ENCODE peak calls at places on chromosomes 2 and 18, in four cellular contexts. G is GM12878, I is HCT116, Z is IMR-90. B is an unnamed sample.

GRCh38 chr18:25097119-25098114 is 254.5 kb downstream of the ZNF521 start:
- DNase-seq in G (no peak), I (no peak), Z (peak; percentile 73), B (no peak)

GRCh38 chr2:239148495-239149200 is 252.2 kb downstream of the HDAC4 start:
- DNase-seq in G (no peak), I (no peak), Z (no peak), B (peak; percentile 34)

GRCh38 chr2:170813611-170814550 is 2.8 kb upstream of the GAD1 start:
- DNase-seq in G (no peak), I (no peak), Z (peak; percentile 44), B (no peak)

GRCh38 chr2:64018715-64019082 is 529 bp downstream of the VPS54 start:
- DNase-seq in G (no peak), I (no peak), Z (no peak), B (peak; percentile 49)

GRCh38 chr2:183162362-183162761 is 38.1 kb downstream of the NUP35 start:
- DNase-seq in G (no peak), I (no peak), Z (peak; percentile 73), B (no peak)

GRCh38 chr2:241904011-241904718 is 34.6 kb downstream of the RTP5 start:
- DNase-seq in G (no peak), I (no peak), Z (no peak), B (no peak)

GRCh38 chr2:529425-529824 is 147.8 kb downstream of the TMEM18 start:
- DNase-seq in G (no peak), I (peak; percentile 74), Z (peak; percentile 1), B (no peak)

GRCh38 chr18:10783941-10784340 is 258.1 kb downstream of the NAPG start:
- DNase-seq in G (no peak), I (no peak), Z (no peak), B (no peak)

GRCh38 chr2:241559489-241560180 is 1.1 kb downstream of the BOK start:
- DNase-seq in G (no peak), I (no peak), Z (peak; percentile 48), B (no peak)

GRCh38 chr18:64116806-64117205 is 32.1 kb downstream of the LINC00305 start:
- DNase-seq in G (no peak), I (no peak), Z (no peak), B (no peak)

GRCh38 chr2:179536185-179536584 is 271.6 kb upstream of the SESTD1 start:
- DNase-seq in G (no peak), I (no peak), Z (peak; percentile 17), B (no peak)

GRCh38 chr2:238999290-238999741 is 151.4 kb downstream of the TWIST2 start:
- DNase-seq in G (no peak), I (no peak), Z (no peak), B (no peak)

GRCh38 chr2:7927694-7928093 is 754.2 kb upstream of the ID2 start:
- DNase-seq in G (no peak), I (no peak), Z (no peak), B (no peak)

GRCh38 chr2:2580341-2580740 is 249.3 kb upstream of the MYT1L start:
- DNase-seq in G (no peak), I (no peak), Z (no peak), B (no peak)

GRCh38 chr2:191686079-191686478 is 8.1 kb downstream of the NABP1 start:
- DNase-seq in G (no peak), I (no peak), Z (no peak), B (no peak)

GRCh38 chr18:51044928-51045587 is 15.0 kb downstream of the SMAD4 start:
- DNase-seq in G (no peak), I (no peak), Z (no peak), B (no peak)

GRCh38 chr2:187875836-187876235 is 321.6 kb upstream of the TFPI start:
- DNase-seq in G (no peak), I (no peak), Z (peak; percentile 43), B (no peak)

GRCh38 chr18:56902653-56903052 is 244.2 kb upstream of the BOD1L2 start:
- DNase-seq in G (no peak), I (no peak), Z (no peak), B (no peak)

GRCh38 chr2:45879936-45880335 is 228.5 kb downstream of the PRKCE start:
- DNase-seq in G (no peak), I (no peak), Z (no peak), B (no peak)

GRCh38 chr2:236177967-236178909 is 10.1 kb upstream of the GBX2 start:
- DNase-seq in G (no peak), I (peak; percentile 56), Z (peak; percentile 30), B (no peak)

GRCh38 chr18:62881509-62882016 is 166.2 kb downstream of the PHLPP1 start:
- DNase-seq in G (no peak), I (peak; percentile 79), Z (peak; percentile 95), B (no peak)

GRCh38 chr2:146527166-146527565 is 1317.7 kb upstream of the ACVR2A start:
- DNase-seq in G (no peak), I (no peak), Z (peak; percentile 45), B (no peak)

GRCh38 chr2:27042159-27042661 is 9.3 kb upstream of the AGBL5 start:
- DNase-seq in G (peak; percentile 69), I (no peak), Z (no peak), B (no peak)

GRCh38 chr2:234881413-234882241 is 70.2 kb upstream of the SH3BP4 start:
- DNase-seq in G (no peak), I (peak; percentile 94), Z (peak; percentile 97), B (peak; percentile 85)

GRCh38 chr2:227374158-227374557 is 4.9 kb downstream of the TM4SF20 start:
- DNase-seq in G (no peak), I (no peak), Z (peak; percentile 57), B (no peak)

GRCh38 chr2:210443527-210443926 is 33.0 kb downstream of the LANCL1 start:
- DNase-seq in G (no peak), I (no peak), Z (no peak), B (no peak)

GRCh38 chr2:62596061-62596658 is 90.2 kb upstream of the TMEM17 start:
- DNase-seq in G (no peak), I (no peak), Z (peak; percentile 81), B (no peak)

GRCh38 chr2:208320686-208321085 is 54.6 kb downstream of the PIKFYVE start:
- DNase-seq in G (peak; percentile 19), I (no peak), Z (no peak), B (no peak)

GRCh38 chr2:176516051-176516601 is 246.9 kb downstream of the MTX2 start:
- DNase-seq in G (no peak), I (no peak), Z (no peak), B (no peak)

GRCh38 chr2:11932896-11933295 is 186.5 kb downstream of the LPIN1 start:
- DNase-seq in G (no peak), I (no peak), Z (no peak), B (no peak)

GRCh38 chr18:41378628-41379027 is 576.4 kb upstream of the PIK3C3 start:
- DNase-seq in G (no peak), I (no peak), Z (peak; percentile 70), B (no peak)

GRCh38 chr2:216392945-216393840 is 19.1 kb upstream of the SMARCAL1 start:
- DNase-seq in G (no peak), I (no peak), Z (no peak), B (no peak)

GRCh38 chr2:1745171-1746023 is 1.1 kb upstream of the PXDN start:
- DNase-seq in G (no peak), I (no peak), Z (no peak), B (no peak)

GRCh38 chr2:120066708-120067547 is 54.1 kb downstream of the EPB41L5 start:
- DNase-seq in G (no peak), I (no peak), Z (peak; percentile 66), B (no peak)

GRCh38 chr2:62956646-62957045 is 94.0 kb upstream of the OTX1 start:
- DNase-seq in G (no peak), I (no peak), Z (no peak), B (no peak)

GRCh38 chr2:204545861-204546773 is 842 bp downstream of the PARD3B start:
- DNase-seq in G (no peak), I (no peak), Z (no peak), B (no peak)

GRCh38 chr2:170236639-170237037 is 58.7 kb downstream of the MYO3B start:
- DNase-seq in G (no peak), I (no peak), Z (no peak), B (no peak)

GRCh38 chr2:2411008-2411407 is 79.9 kb upstream of the MYT1L start:
- DNase-seq in G (no peak), I (no peak), Z (no peak), B (no peak)

DNA sequence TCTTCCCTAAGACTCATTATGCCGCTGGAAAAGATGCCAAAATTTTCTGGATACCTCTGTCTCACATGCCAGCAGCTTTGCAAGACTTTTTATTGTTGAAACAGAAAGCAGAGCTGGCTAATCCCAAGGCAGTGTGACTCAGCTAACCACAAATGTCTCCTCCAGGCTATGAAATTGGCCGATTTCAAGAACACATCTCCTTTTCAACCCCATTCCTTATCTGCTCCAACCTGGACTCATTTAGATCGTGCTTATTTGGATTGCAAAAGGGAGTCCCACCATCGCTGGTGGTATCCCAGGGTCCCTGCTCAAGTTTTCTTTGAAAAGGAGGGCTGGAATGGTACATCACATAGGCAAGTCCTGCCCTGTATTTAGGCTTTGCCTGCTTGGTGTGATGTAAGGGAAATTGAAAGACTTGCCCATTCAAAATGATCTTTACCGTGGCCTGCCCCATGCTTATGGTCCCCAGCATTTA is 26.3 kb downstream of the DHRS9 start:
- DNase-seq in G (no peak), I (peak; percentile 48), Z (peak; percentile 69), B (peak; percentile 70)
- H3K4me1 ChIP-seq in G (no peaks in the 10 kb centered on the region), I (peaks cover 18% of the 10 kb centered on the region), Z (no peaks in the 10 kb centered on the region), B (peaks cover 41% of the 10 kb centered on the region)

GRCh38 chr2:72153924-72154323 is 6.3 kb upstream of the CYP26B1 start:
- DNase-seq in G (no peak), I (no peak), Z (no peak), B (peak; percentile 3)
- H3K27me3 ChIP-seq in G (peaks cover 8% of the 10 kb centered on the region), I (no peaks in the 10 kb centered on the region), Z (peaks cover 85% of the 10 kb centered on the region), B (peaks cover 13% of the 10 kb centered on the region)

GRCh38 chr2:127670055-127670956 is 5.0 kb downstream of the LIMS2 start:
- DNase-seq in G (no peak), I (no peak), Z (no peak), B (no peak)
- H3K27ac ChIP-seq in G (no peak overlapping the region), I (no peak overlapping the region), Z (no peak overlapping the region), B (no peak overlapping the region)

DNA sequence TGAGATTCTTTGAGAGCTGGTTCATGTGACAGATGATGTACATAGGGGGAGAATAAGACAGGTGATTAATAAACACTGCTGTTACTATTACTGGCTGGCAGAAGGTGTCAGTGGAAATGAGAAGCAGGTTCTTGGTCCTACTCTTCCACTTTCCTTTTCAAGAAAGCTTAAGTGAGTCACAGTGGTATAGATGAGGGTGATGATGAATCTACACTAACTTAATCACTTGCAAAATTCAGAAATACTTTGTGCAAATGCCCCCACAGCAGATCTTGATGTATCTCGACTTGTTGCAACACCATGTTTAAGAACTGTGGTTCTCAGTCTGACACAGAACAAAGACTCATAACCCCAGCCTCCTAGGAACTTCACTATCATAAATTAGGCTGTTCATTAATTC is 35.9 kb upstream of the MGAT5 start:
- DNase-seq in G (no peak), I (no peak), Z (peak; percentile 34), B (no peak)
- H3K4me1 ChIP-seq in G (peaks cover 38% of the 10 kb centered on the region), I (peaks cover 9% of the 10 kb centered on the region), Z (peaks cover 16% of the 10 kb centered on the region), B (peaks cover 9% of the 10 kb centered on the region)

GRCh38 chr2:70965506-70965905 is 12.9 kb upstream of the ANKRD53 start:
- DNase-seq in G (no peak), I (no peak), Z (no peak), B (no peak)
- H3K27me3 ChIP-seq in G (peaks cover 3% of the 10 kb centered on the region), I (no peaks in the 10 kb centered on the region), Z (peaks cover 5% of the 10 kb centered on the region), B (peaks cover 24% of the 10 kb centered on the region)

DNA sequence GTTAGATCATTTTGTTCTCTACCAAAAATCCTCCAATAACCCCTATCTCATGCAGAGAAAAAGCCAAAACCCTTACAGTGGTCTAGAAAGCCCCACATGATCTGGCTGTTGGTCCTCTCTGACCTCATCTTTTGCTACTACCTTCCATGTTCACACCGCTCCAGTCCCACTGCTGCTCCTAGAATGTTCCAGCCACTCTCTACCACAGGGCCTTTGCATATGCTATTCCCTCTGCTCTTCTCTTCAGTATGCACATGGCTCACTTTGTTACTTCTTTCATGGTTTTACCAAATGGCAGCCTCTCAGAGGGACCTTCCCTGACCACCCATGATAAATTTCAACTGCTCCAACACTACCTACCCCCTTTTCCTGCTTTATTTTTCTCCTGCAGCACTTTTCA is 193.5 kb upstream of the CCDC150 start:
- DNase-seq in G (no peak), I (no peak), Z (no peak), B (no peak)
- H3K27ac ChIP-seq in G (no peak overlapping the region), I (no peak overlapping the region), Z (no peak overlapping the region), B (no peak overlapping the region)